ENCODE peak calls at places on chromosomes 11 and 22, in nine cellular contexts. One of them, this sample, is unnamed.
A peak's percentile ranks its signal among the peaks of the same experiment; 100 is the strongest.

GRCh38 chr11:96178014-96178745 is 164.8 kb downstream of the MAML2 start:
- DNase-seq in Right ventricle myocardium superior: no peak
- DNase-seq in H9: no peak
- DNase-seq in LoVo: no peak
- DNase-seq in skeletal muscle cell: no peak
- DNase-seq in right atrium auricular region: no peak
- DNase-seq in naive thymus-derived CD4-positive, alpha-beta T cell: no peak
- DNase-seq in stimulated activated CD4-positive, alpha-beta T cell treated with anti-CD3 and anti-CD28 coated beads, TNF-alpha, amount 100 ng/mL, for 1 hour: no peak
- DNase-seq in GM04504: no peak
- DNase-seq in this sample: no peak

GRCh38 chr11:116913000-116913399 is 75.6 kb upstream of the APOA1 start:
- DNase-seq in Right ventricle myocardium superior: no peak
- DNase-seq in H9: no peak
- DNase-seq in LoVo: no peak
- DNase-seq in skeletal muscle cell: peak; percentile 41
- DNase-seq in right atrium auricular region: no peak
- DNase-seq in naive thymus-derived CD4-positive, alpha-beta T cell: no peak
- DNase-seq in stimulated activated CD4-positive, alpha-beta T cell treated with anti-CD3 and anti-CD28 coated beads, TNF-alpha, amount 100 ng/mL, for 1 hour: no peak
- DNase-seq in GM04504: peak; percentile 42
- DNase-seq in this sample: peak; percentile 64

GRCh38 chr11:64560139-64560771 is 30.8 kb upstream of the SLC22A12 start:
- DNase-seq in Right ventricle myocardium superior: peak; percentile 18
- DNase-seq in H9: peak; percentile 47
- DNase-seq in LoVo: no peak
- DNase-seq in skeletal muscle cell: no peak
- DNase-seq in right atrium auricular region: no peak
- DNase-seq in naive thymus-derived CD4-positive, alpha-beta T cell: no peak
- DNase-seq in stimulated activated CD4-positive, alpha-beta T cell treated with anti-CD3 and anti-CD28 coated beads, TNF-alpha, amount 100 ng/mL, for 1 hour: no peak
- DNase-seq in GM04504: no peak
- DNase-seq in this sample: no peak

GRCh38 chr11:1656670-1657069 is 27.1 kb downstream of the KRTAP5-5 start:
- DNase-seq in Right ventricle myocardium superior: no peak
- DNase-seq in H9: no peak
- DNase-seq in LoVo: no peak
- DNase-seq in skeletal muscle cell: no peak
- DNase-seq in right atrium auricular region: no peak
- DNase-seq in naive thymus-derived CD4-positive, alpha-beta T cell: no peak
- DNase-seq in stimulated activated CD4-positive, alpha-beta T cell treated with anti-CD3 and anti-CD28 coated beads, TNF-alpha, amount 100 ng/mL, for 1 hour: no peak
- DNase-seq in GM04504: no peak
- DNase-seq in this sample: no peak

GRCh38 chr11:932435-932834 is 6.8 kb downstream of the AP2A2 start:
- DNase-seq in Right ventricle myocardium superior: no peak
- DNase-seq in H9: no peak
- DNase-seq in LoVo: no peak
- DNase-seq in skeletal muscle cell: no peak
- DNase-seq in right atrium auricular region: no peak
- DNase-seq in naive thymus-derived CD4-positive, alpha-beta T cell: no peak
- DNase-seq in stimulated activated CD4-positive, alpha-beta T cell treated with anti-CD3 and anti-CD28 coated beads, TNF-alpha, amount 100 ng/mL, for 1 hour: no peak
- DNase-seq in GM04504: no peak
- DNase-seq in this sample: no peak

GRCh38 chr11:61694971-61695706 is 14.9 kb downstream of the DAGLA start:
- DNase-seq in Right ventricle myocardium superior: peak; percentile 81
- DNase-seq in H9: peak; percentile 70
- DNase-seq in LoVo: no peak
- DNase-seq in skeletal muscle cell: no peak
- DNase-seq in right atrium auricular region: peak; percentile 76
- DNase-seq in naive thymus-derived CD4-positive, alpha-beta T cell: no peak
- DNase-seq in stimulated activated CD4-positive, alpha-beta T cell treated with anti-CD3 and anti-CD28 coated beads, TNF-alpha, amount 100 ng/mL, for 1 hour: no peak
- DNase-seq in GM04504: no peak
- DNase-seq in this sample: no peak

GRCh38 chr11:45073575-45074225 is 72.7 kb upstream of the PRDM11 start:
- DNase-seq in Right ventricle myocardium superior: no peak
- DNase-seq in H9: no peak
- DNase-seq in LoVo: no peak
- DNase-seq in skeletal muscle cell: no peak
- DNase-seq in right atrium auricular region: no peak
- DNase-seq in naive thymus-derived CD4-positive, alpha-beta T cell: peak; percentile 43
- DNase-seq in stimulated activated CD4-positive, alpha-beta T cell treated with anti-CD3 and anti-CD28 coated beads, TNF-alpha, amount 100 ng/mL, for 1 hour: no peak
- DNase-seq in GM04504: no peak
- DNase-seq in this sample: no peak

GRCh38 chr11:33530824-33531223 is 169.8 kb downstream of the C11orf91 start:
- DNase-seq in Right ventricle myocardium superior: no peak
- DNase-seq in H9: no peak
- DNase-seq in LoVo: no peak
- DNase-seq in skeletal muscle cell: peak; percentile 53
- DNase-seq in right atrium auricular region: no peak
- DNase-seq in naive thymus-derived CD4-positive, alpha-beta T cell: no peak
- DNase-seq in stimulated activated CD4-positive, alpha-beta T cell treated with anti-CD3 and anti-CD28 coated beads, TNF-alpha, amount 100 ng/mL, for 1 hour: no peak
- DNase-seq in GM04504: peak; percentile 58
- DNase-seq in this sample: peak; percentile 79

GRCh38 chr11:11871991-11872401 is 30.2 kb downstream of the USP47 start:
- DNase-seq in Right ventricle myocardium superior: no peak
- DNase-seq in H9: no peak
- DNase-seq in LoVo: no peak
- DNase-seq in skeletal muscle cell: no peak
- DNase-seq in right atrium auricular region: no peak
- DNase-seq in naive thymus-derived CD4-positive, alpha-beta T cell: no peak
- DNase-seq in stimulated activated CD4-positive, alpha-beta T cell treated with anti-CD3 and anti-CD28 coated beads, TNF-alpha, amount 100 ng/mL, for 1 hour: no peak
- DNase-seq in GM04504: no peak
- DNase-seq in this sample: no peak

GRCh38 chr22:44219101-44219870 is 38.6 kb downstream of the PARVG start:
- DNase-seq in Right ventricle myocardium superior: no peak
- DNase-seq in H9: no peak
- DNase-seq in LoVo: no peak
- DNase-seq in skeletal muscle cell: no peak
- DNase-seq in right atrium auricular region: peak; percentile 48
- DNase-seq in naive thymus-derived CD4-positive, alpha-beta T cell: no peak
- DNase-seq in stimulated activated CD4-positive, alpha-beta T cell treated with anti-CD3 and anti-CD28 coated beads, TNF-alpha, amount 100 ng/mL, for 1 hour: no peak
- DNase-seq in GM04504: no peak
- DNase-seq in this sample: no peak

GRCh38 chr11:125057370-125058060 is 5.6 kb upstream of the SLC37A2 start:
- DNase-seq in Right ventricle myocardium superior: no peak
- DNase-seq in H9: no peak
- DNase-seq in LoVo: no peak
- DNase-seq in skeletal muscle cell: no peak
- DNase-seq in right atrium auricular region: no peak
- DNase-seq in naive thymus-derived CD4-positive, alpha-beta T cell: no peak
- DNase-seq in stimulated activated CD4-positive, alpha-beta T cell treated with anti-CD3 and anti-CD28 coated beads, TNF-alpha, amount 100 ng/mL, for 1 hour: no peak
- DNase-seq in GM04504: no peak
- DNase-seq in this sample: no peak

GRCh38 chr22:26894362-26894761 is 237.0 kb downstream of the MIAT start:
- DNase-seq in Right ventricle myocardium superior: no peak
- DNase-seq in H9: no peak
- DNase-seq in LoVo: no peak
- DNase-seq in skeletal muscle cell: no peak
- DNase-seq in right atrium auricular region: no peak
- DNase-seq in naive thymus-derived CD4-positive, alpha-beta T cell: no peak
- DNase-seq in stimulated activated CD4-positive, alpha-beta T cell treated with anti-CD3 and anti-CD28 coated beads, TNF-alpha, amount 100 ng/mL, for 1 hour: no peak
- DNase-seq in GM04504: no peak
- DNase-seq in this sample: no peak

GRCh38 chr11:118180300-118180703 is 3.9 kb upstream of the SCN2B start:
- DNase-seq in Right ventricle myocardium superior: peak; percentile 91
- DNase-seq in H9: peak; percentile 81
- DNase-seq in LoVo: no peak
- DNase-seq in skeletal muscle cell: no peak
- DNase-seq in right atrium auricular region: peak; percentile 85
- DNase-seq in naive thymus-derived CD4-positive, alpha-beta T cell: no peak
- DNase-seq in stimulated activated CD4-positive, alpha-beta T cell treated with anti-CD3 and anti-CD28 coated beads, TNF-alpha, amount 100 ng/mL, for 1 hour: no peak
- DNase-seq in GM04504: no peak
- DNase-seq in this sample: no peak

GRCh38 chr22:46088541-46089311 is 61.6 kb upstream of the PPARA start:
- DNase-seq in Right ventricle myocardium superior: peak; percentile 74
- DNase-seq in H9: no peak
- DNase-seq in LoVo: no peak
- DNase-seq in skeletal muscle cell: peak; percentile 45
- DNase-seq in right atrium auricular region: no peak
- DNase-seq in naive thymus-derived CD4-positive, alpha-beta T cell: no peak
- DNase-seq in stimulated activated CD4-positive, alpha-beta T cell treated with anti-CD3 and anti-CD28 coated beads, TNF-alpha, amount 100 ng/mL, for 1 hour: no peak
- DNase-seq in GM04504: peak; percentile 75
- DNase-seq in this sample: peak; percentile 72

This sample was measured in GM03348.